ENCODE peak calls at places on chromosome 12, in five cellular contexts. S is mesenchymal stem cell, A is trophoblast cell, I is H9, U is IMR-90. G is an unnamed sample.
A peak's percentile ranks its signal among the peaks of the same experiment; 100 is the strongest.

GRCh38 chr12:2052861-2053674 is at the start of gene CACNA1C:
- DNase-seq in S (peak; percentile 66), U (peak; percentile 66), I (peak; percentile 79), A (peak; percentile 52), G (peak; percentile 68)

GRCh38 chr12:31562594-31563328 is 28.2 kb downstream of the DENND5B start:
- DNase-seq in U (no peak), I (no peak), S (no peak), A (no peak), G (no peak)

GRCh38 chr12:27866382-27867101 is 86.5 kb upstream of the MANSC4 start:
- DNase-seq in A (peak; percentile 68), U (peak; percentile 70), I (no peak), S (peak; percentile 83), G (no peak)

GRCh38 chr12:100382327-100382726 is 25.5 kb downstream of the SLC17A8 start:
- DNase-seq in I (no peak), U (no peak), S (no peak), A (no peak), G (no peak)

GRCh38 chr12:88925370-88925915 is 345.2 kb upstream of the KITLG start:
- DNase-seq in S (no peak), U (peak; percentile 7), A (no peak), I (no peak), G (no peak)

GRCh38 chr12:130754234-130755001 is 38.3 kb upstream of the RIMBP2 start:
- DNase-seq in A (no peak), U (no peak), I (no peak), S (no peak), G (no peak)

GRCh38 chr12:93402333-93403311 is 24.9 kb downstream of the NUDT4 start:
- DNase-seq in U (no peak), A (peak; percentile 33), S (no peak), I (no peak), G (no peak)

GRCh38 chr12:89083491-89083890 is 268.8 kb downstream of the DUSP6 start:
- DNase-seq in S (no peak), A (no peak), U (no peak), I (no peak), G (no peak)

GRCh38 chr12:32854716-32855115 is 41.9 kb downstream of the PKP2 start:
- DNase-seq in I (no peak), A (no peak), U (no peak), S (no peak), G (no peak)

GRCh38 chr12:117168976-117169375 is 21.3 kb downstream of the FBXO21 start:
- DNase-seq in A (no peak), S (no peak), I (no peak), U (no peak), G (no peak)

GRCh38 chr12:61870658-61871559 is 389.3 kb upstream of the USP15 start:
- DNase-seq in I (no peak), S (peak; percentile 30), A (no peak), U (no peak), G (no peak)

GRCh38 chr12:56930241-56930640 is 4.0 kb downstream of the SDR9C7 start:
- DNase-seq in S (no peak), I (no peak), U (no peak), A (no peak), G (no peak)

GRCh38 chr12:32477714-32478113 is 78.4 kb downstream of the FGD4 start:
- DNase-seq in I (no peak), A (no peak), U (no peak), S (no peak), G (no peak)

GRCh38 chr12:4272014-4272975 is 1.3 kb upstream of the CCND2 start:
- DNase-seq in S (peak; percentile 83), U (peak; percentile 6), A (no peak), I (peak; percentile 92), G (peak; percentile 84)

GRCh38 chr12:46783881-46784280 is 41.9 kb downstream of the SLC38A4 start:
- DNase-seq in I (no peak), A (no peak), S (no peak), U (peak; percentile 43), G (no peak)

GRCh38 chr12:95608252-95609033 is 57.2 kb upstream of the USP44 start:
- DNase-seq in A (no peak), S (peak; percentile 46), I (peak; percentile 78), U (peak; percentile 76), G (no peak)

GRCh38 chr12:64736771-64737170 is 22.4 kb downstream of the GNS start:
- DNase-seq in A (no peak), S (no peak), I (no peak), U (no peak), G (no peak)

GRCh38 chr12:97757431-97758091 is 295.0 kb downstream of the RMST start:
- DNase-seq in I (no peak), A (no peak), S (no peak), U (no peak), G (no peak)

DNA sequence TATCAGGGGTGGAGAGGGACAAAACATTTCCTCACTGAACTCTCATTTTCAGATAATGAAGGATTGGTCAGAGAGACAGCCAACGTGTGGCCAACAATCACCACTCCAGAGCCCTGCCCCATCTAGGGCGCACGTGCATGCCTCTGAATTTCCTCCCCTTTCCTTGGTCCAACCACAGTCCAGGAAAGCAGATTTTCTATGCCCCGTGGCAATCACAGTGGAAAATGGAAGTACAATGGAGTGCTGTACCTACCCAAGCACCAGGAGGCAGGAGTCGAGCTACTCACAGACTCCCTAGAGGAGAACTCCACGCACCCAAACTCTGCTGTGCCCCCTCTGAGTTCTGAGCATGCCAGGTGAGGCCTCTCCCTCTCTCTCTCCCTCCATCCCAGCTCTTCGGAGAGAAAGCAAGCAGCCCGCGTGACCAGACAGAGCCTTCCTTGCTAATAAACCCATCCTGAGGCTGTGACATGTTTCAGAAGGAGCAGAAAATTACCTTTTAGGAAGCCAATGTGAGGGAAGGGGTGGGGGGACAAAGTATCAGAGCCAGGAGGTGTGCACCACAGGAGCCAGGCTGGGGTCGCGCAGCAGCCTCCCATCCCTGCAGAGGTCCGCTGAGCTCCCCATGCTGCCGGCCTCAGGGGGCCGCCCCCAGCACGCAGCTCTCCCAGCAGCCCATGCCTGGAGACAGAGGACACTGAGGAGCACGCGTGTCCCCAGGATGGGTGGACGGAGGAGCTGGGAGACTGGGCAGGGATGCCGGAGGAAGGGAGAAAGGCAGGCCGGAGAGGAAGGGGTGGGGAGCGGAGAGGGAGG is 73.4 kb downstream of the PITPNM2 start:
- DNase-seq in U (no peak), S (no peak), I (no peak), A (no peak), G (no peak)
- H3K27ac ChIP-seq in U (no peak overlapping the region), S (no peak overlapping the region), I (no peak overlapping the region), A (no peak overlapping the region), G (no peak overlapping the region)

GRCh38 chr12:54478270-54478669 is 4.9 kb upstream of the GTSF1 start:
- DNase-seq in I (no peak), U (no peak), A (no peak), S (no peak), G (no peak)

GRCh38 chr12:54475542-54475941 is 2.1 kb upstream of the GTSF1 start:
- DNase-seq in S (peak; percentile 10), I (no peak), A (peak; percentile 63), U (no peak), G (no peak)

GRCh38 chr12:54477259-54477658 is 3.9 kb upstream of the GTSF1 start:
- DNase-seq in U (no peak), S (no peak), I (no peak), A (no peak), G (no peak)

GRCh38 chr12:54471793-54472192 is 1.6 kb downstream of the GTSF1 start:
- DNase-seq in U (no peak), S (no peak), A (no peak), I (no peak), G (no peak)

GRCh38 chr12:54472494-54473262 is 724 bp downstream of the GTSF1 start:
- DNase-seq in S (no peak), I (no peak), A (peak; percentile 46), U (no peak), G (no peak)
- H2AFZ ChIP-seq in S (no peak overlapping the region), I (no peak overlapping the region), A (no peak overlapping the region), U (no peak overlapping the region), G (no peak overlapping the region)

DNA sequence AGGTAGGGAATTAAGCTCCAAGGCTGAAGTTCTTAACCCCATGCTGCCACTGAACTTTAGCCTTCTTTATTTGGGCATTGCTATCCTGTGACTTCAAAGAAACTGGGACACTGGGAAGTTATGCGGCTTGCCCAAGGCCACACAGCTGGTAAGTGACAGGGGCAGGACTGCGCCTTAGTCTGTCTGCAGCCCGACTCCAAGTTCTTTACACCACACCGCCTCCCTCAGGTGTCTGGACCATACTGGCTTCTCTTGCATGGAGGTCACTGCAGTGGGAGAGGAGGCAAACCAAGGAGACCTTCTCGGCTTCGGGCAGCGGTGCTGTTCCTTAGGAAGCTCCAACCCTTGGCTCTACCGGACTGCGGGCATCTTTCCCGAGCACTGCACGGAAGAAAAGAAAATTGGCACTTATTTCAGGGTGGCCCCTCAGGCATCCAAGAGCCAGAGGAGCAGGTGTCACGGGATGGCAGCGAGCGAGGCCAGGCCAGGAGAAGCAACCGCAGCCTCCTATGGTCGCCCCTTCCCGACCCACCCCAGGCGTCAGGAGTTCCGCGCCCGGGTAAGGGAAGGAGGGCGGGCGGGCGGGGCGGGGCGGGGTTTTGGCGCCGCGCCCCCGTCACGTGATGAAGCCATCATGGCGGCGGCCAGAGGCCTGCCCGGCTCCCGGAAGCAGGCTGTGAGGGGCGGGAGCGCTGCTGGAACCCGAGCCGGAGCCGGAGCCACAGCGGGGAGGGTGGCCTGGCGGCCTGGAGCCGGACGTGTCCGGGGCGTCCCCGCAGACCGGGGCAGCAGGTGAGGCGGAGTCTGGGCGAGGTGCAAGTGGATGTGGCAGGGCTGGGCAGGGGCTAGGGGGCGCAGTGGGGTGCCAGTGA is 16.4 kb upstream of the ESPL1 start:
- DNase-seq in A (peak; percentile 91), U (peak; percentile 64), S (peak; percentile 73), I (peak; percentile 95), G (peak; percentile 75)
- H3K4ac ChIP-seq in A (peak overlapping the region; percentile 49), U (peak overlapping the region; percentile 90), S (peak overlapping the region; percentile 67), I (no peak overlapping the region), G (no peak overlapping the region)

GRCh38 chr12:52912711-52913423 is 8.0 kb upstream of the KRT8 start:
- DNase-seq in A (no peak), S (no peak), I (no peak), U (no peak), G (no peak)
- H3K27ac ChIP-seq in A (no peak overlapping the region), S (no peak overlapping the region), I (no peak overlapping the region), U (no peak overlapping the region), G (no peak overlapping the region)